ENCODE peak calls at places on chromosomes 16 and 17, in ten cellular contexts. N is fibroblast of mammary gland, C is fibroblast of the conjunctiva, K is HL-60, V is T-helper 1 cell, T is A549, O is kidney tubule cell, S is hepatic stellate cell, I is NCI-H748 treated with DMSO at 0.1 percent for 48 hours, Z is aorta. E is an unnamed sample.

GRCh38 chr16:72877374-72878028 is 170.4 kb downstream of the ZFHX3 start:
- DNase-seq in N (peak; percentile 83), T (peak; percentile 75), C (peak; percentile 48), S (peak; percentile 87), O (peak; percentile 89), Z (no peak), V (no peak), I (no peak), K (no peak), E (no peak)

GRCh38 chr17:66970140-66970539 is 5.6 kb downstream of the CACNG4 start:
- DNase-seq in N (no peak), S (no peak), I (no peak), Z (no peak), T (no peak), C (no peak), K (no peak), V (no peak), O (no peak), E (no peak)

GRCh38 chr17:50149099-50149424 is 1.4 kb downstream of the PPP1R9B start:
- DNase-seq in V (no peak), C (no peak), T (no peak), O (no peak), I (no peak), Z (no peak), N (no peak), S (no peak), K (no peak), E (no peak)

GRCh38 chr16:1744338-1744840 is 27.0 kb downstream of the NME3 start:
- DNase-seq in V (no peak), N (no peak), Z (no peak), K (no peak), I (no peak), S (no peak), O (no peak), C (no peak), T (no peak), E (no peak)

GRCh38 chr16:67000384-67001158 is 12.2 kb downstream of the CES4A start:
- DNase-seq in T (no peak), V (peak; percentile 41), I (peak; percentile 28), N (no peak), C (no peak), Z (peak; percentile 63), O (no peak), S (peak; percentile 70), K (peak; percentile 28), E (peak; percentile 49)

GRCh38 chr16:4597174-4597573 is 17.5 kb downstream of the UBALD1 start:
- DNase-seq in O (peak; percentile 94), S (no peak), V (no peak), K (no peak), T (no peak), N (no peak), I (no peak), Z (no peak), C (no peak), E (no peak)

GRCh38 chr17:50152736-50153135 is 2.3 kb upstream of the PPP1R9B start:
- DNase-seq in K (no peak), Z (peak; percentile 44), N (no peak), V (no peak), O (no peak), T (no peak), I (no peak), C (no peak), S (no peak), E (no peak)

GRCh38 chr17:20944014-20944905 is 98.6 kb downstream of the USP22 start:
- DNase-seq in K (no peak), O (peak; percentile 58), N (no peak), S (no peak), Z (no peak), V (no peak), I (peak; percentile 62), C (no peak), T (peak; percentile 54), E (peak; percentile 50)

GRCh38 chr16:85172465-85173071 is 60.3 kb upstream of the CIBAR2 start:
- DNase-seq in C (no peak), K (no peak), S (no peak), O (peak; percentile 45), I (no peak), Z (no peak), T (peak; percentile 62), N (peak; percentile 42), V (no peak), E (peak; percentile 66)

GRCh38 chr17:6070280-6070894 is at the start of gene WSCD1:
- DNase-seq in I (no peak), S (no peak), N (no peak), V (no peak), T (peak; percentile 17), K (no peak), O (peak; percentile 56), C (no peak), Z (no peak), E (no peak)